ENCODE peak calls at places on chromosomes 2 and 18, in four cellular contexts. One of them, this sample, is unnamed.

GRCh38 chr2:140600116-140600515 is 1530.7 kb downstream of the LRP1B start:
- DNase-seq in ACHN: peak
- DNase-seq in AG10803: peak
- DNase-seq in mesenteric fat pad: no peak
- DNase-seq in this sample: peak

GRCh38 chr18:67300498-67300897 is 216.0 kb downstream of the DSEL start:
- DNase-seq in AG10803: no peak
- DNase-seq in mesenteric fat pad: no peak
- DNase-seq in ACHN: peak
- DNase-seq in this sample: peak

GRCh38 chr2:27885246-27885645 is 4.9 kb downstream of the RBKS start:
- DNase-seq in AG10803: no peak
- DNase-seq in mesenteric fat pad: no peak
- DNase-seq in ACHN: peak
- DNase-seq in this sample: no peak

GRCh38 chr18:22699629-22700028 is 233.5 kb upstream of the RBBP8 start:
- DNase-seq in AG10803: no peak
- DNase-seq in mesenteric fat pad: no peak
- DNase-seq in ACHN: no peak
- DNase-seq in this sample: no peak

GRCh38 chr18:9290171-9290570 is 44.4 kb upstream of the TWSG1 start:
- DNase-seq in AG10803: peak
- DNase-seq in mesenteric fat pad: no peak
- DNase-seq in ACHN: no peak
- DNase-seq in this sample: no peak

GRCh38 chr2:43609304-43609883 is 13.6 kb upstream of the THADA start:
- DNase-seq in mesenteric fat pad: no peak
- DNase-seq in ACHN: peak
- DNase-seq in AG10803: peak
- DNase-seq in this sample: peak

GRCh38 chr2:28251337-28251736 is 141.3 kb upstream of the FOSL2 start:
- DNase-seq in AG10803: no peak
- DNase-seq in mesenteric fat pad: no peak
- DNase-seq in ACHN: no peak
- DNase-seq in this sample: no peak

GRCh38 chr2:72793798-72794447 is 31.9 kb downstream of the EXOC6B start:
- DNase-seq in ACHN: peak
- DNase-seq in mesenteric fat pad: no peak
- DNase-seq in AG10803: peak
- DNase-seq in this sample: no peak

GRCh38 chr18:63994783-63995399 is 25.0 kb downstream of the SERPINB8 start:
- DNase-seq in AG10803: peak
- DNase-seq in ACHN: peak
- DNase-seq in mesenteric fat pad: no peak
- DNase-seq in this sample: peak

GRCh38 chr2:17621781-17622180 is 81.3 kb downstream of the VSNL1 start:
- DNase-seq in mesenteric fat pad: no peak
- DNase-seq in ACHN: no peak
- DNase-seq in AG10803: peak
- DNase-seq in this sample: no peak